ENCODE peak calls at places on chromosome 21, in eight cellular contexts. N is activated gamma-delta T cell treated with anti-CD3 and anti-CD28 coated beads, Interleukin-2, amount 50 U/mL, for 16 hours; O is naive thymus-derived CD8-positive, alpha-beta T cell; T is Kasumi-1; P is NAMALWA; G is EH; A is EL; R is progenitor cell of endocrine pancreas. V is an unnamed sample.
A peak's percentile ranks its signal among the peaks of the same experiment; 100 is the strongest.

GRCh38 chr21:35904995-35905972 is 155.0 kb downstream of the SETD4 start:
- DNase-seq in N (no peak), O (no peak), T (no peak), P (no peak), G (peak; percentile 30), A (peak; percentile 38), R (no peak), V (peak; percentile 84)

GRCh38 chr21:39359382-39359781 is 10.5 kb upstream of the HMGN1 start:
- DNase-seq in N (no peak), O (no peak), T (no peak), P (no peak), G (no peak), A (no peak), R (no peak), V (no peak)

GRCh38 chr21:42151148-42152074 is 67.5 kb upstream of the ABCG1 start:
- DNase-seq in N (no peak), O (no peak), T (no peak), P (no peak), G (no peak), A (no peak), R (no peak), V (no peak)

GRCh38 chr21:41821081-41821755 is 54.4 kb upstream of the RIPK4 start:
- DNase-seq in N (no peak), O (no peak), T (no peak), P (no peak), G (no peak), A (no peak), R (no peak), V (no peak)

GRCh38 chr21:10521091-10521598 is at the start of gene TPTE:
- DNase-seq in N (no peak), O (no peak), T (no peak), P (no peak), G (no peak), A (no peak), R (no peak), V (no peak)

GRCh38 chr21:45001134-45002095 is 61.6 kb downstream of the SLX9 start:
- DNase-seq in N (no peak), O (no peak), T (no peak), P (no peak), G (peak; percentile 82), A (peak; percentile 83), R (no peak), V (peak; percentile 92)

GRCh38 chr21:32698286-32698685 is 29.5 kb downstream of the SYNJ1 start:
- DNase-seq in N (no peak), O (no peak), T (no peak), P (no peak), G (no peak), A (no peak), R (no peak), V (no peak)

GRCh38 chr21:15978158-15978805 is 248.5 kb downstream of the USP25 start:
- DNase-seq in N (no peak), O (no peak), T (no peak), P (no peak), G (peak; percentile 18), A (peak; percentile 2), R (no peak), V (no peak)

GRCh38 chr21:46033410-46034404 is 52.1 kb downstream of the COL6A1 start:
- DNase-seq in N (no peak), O (no peak), T (no peak), P (no peak), G (no peak), A (no peak), R (no peak), V (no peak)

GRCh38 chr21:39705849-39706248 is 39.1 kb upstream of the IGSF5 start:
- DNase-seq in N (no peak), O (no peak), T (no peak), P (no peak), G (peak; percentile 18), A (no peak), R (no peak), V (no peak)

GRCh38 chr21:15062566-15062965 is 2.2 kb downstream of the NRIP1 start:
- DNase-seq in N (no peak), O (peak; percentile 31), T (peak; percentile 41), P (no peak), G (no peak), A (no peak), R (no peak), V (no peak)

GRCh38 chr21:36773111-36773510 is 74.2 kb downstream of the SIM2 start:
- DNase-seq in N (no peak), O (no peak), T (no peak), P (no peak), G (peak; percentile 62), A (peak; percentile 75), R (no peak), V (peak; percentile 95)

GRCh38 chr21:32147041-32147440 is 131.8 kb downstream of the MIS18A start:
- DNase-seq in N (no peak), O (no peak), T (no peak), P (no peak), G (peak; percentile 13), A (no peak), R (no peak), V (no peak)

GRCh38 chr21:25031750-25032149 is 575.5 kb downstream of the MRPL39 start:
- DNase-seq in N (no peak), O (no peak), T (no peak), P (no peak), G (no peak), A (no peak), R (no peak), V (no peak)

GRCh38 chr21:28018741-28019669 is 973.7 kb downstream of the LTN1 start:
- DNase-seq in N (no peak), O (no peak), T (no peak), P (peak; percentile 66), G (peak; percentile 6), A (peak; percentile 47), R (no peak), V (peak; percentile 64)

GRCh38 chr21:28537371-28538079 is 455.2 kb downstream of the LTN1 start:
- DNase-seq in N (no peak), O (no peak), T (no peak), P (no peak), G (peak; percentile 97), A (peak; percentile 97), R (no peak), V (peak; percentile 14)

GRCh38 chr21:26715878-26716506 is 129.2 kb downstream of the ADAMTS1 start:
- DNase-seq in N (no peak), O (no peak), T (peak; percentile 41), P (peak; percentile 55), G (peak; percentile 69), A (peak; percentile 68), R (peak; percentile 30), V (peak; percentile 7)

GRCh38 chr21:21232320-21232719 is 234.1 kb downstream of the NCAM2 start:
- DNase-seq in N (no peak), O (no peak), T (peak; percentile 58), P (peak; percentile 53), G (peak; percentile 38), A (peak; percentile 36), R (no peak), V (peak; percentile 20)

GRCh38 chr21:39502631-39503030 is 50.9 kb downstream of the SH3BGR start:
- DNase-seq in N (no peak), O (no peak), T (no peak), P (no peak), G (no peak), A (no peak), R (no peak), V (no peak)

GRCh38 chr21:42025392-42026071 is 15.4 kb upstream of the ZBTB21 start:
- DNase-seq in N (no peak), O (no peak), T (no peak), P (no peak), G (peak; percentile 90), A (peak; percentile 72), R (no peak), V (peak; percentile 47)

GRCh38 chr21:35291034-35291433 is 241.9 kb upstream of the RUNX1 start:
- DNase-seq in N (no peak), O (no peak), T (no peak), P (no peak), G (no peak), A (no peak), R (no peak), V (no peak)

GRCh38 chr21:38359090-38359489 is 102.3 kb downstream of the KCNJ15 start:
- DNase-seq in N (no peak), O (no peak), T (no peak), P (no peak), G (no peak), A (no peak), R (no peak), V (no peak)